ENCODE peak calls at places on chromosomes 11 and 22, in eight cellular contexts. H is HL-60, U is right atrium auricular region, C is IMR-90, L is PC-9, R is MM.1S, Y is upper lobe of right lung, O is fibroblast of lung. B is an unnamed sample.

GRCh38 chr11:121119444-121119843 is 18.4 kb downstream of the TECTA start:
- DNase-seq in H (no peak), U (no peak), C (no peak), L (no peak), R (no peak), Y (no peak), O (no peak), B (no peak)

GRCh38 chr22:50730941-50731661 is 6.9 kb upstream of the ACR start:
- DNase-seq in H (no peak), U (no peak), C (no peak), L (no peak), R (no peak), Y (peak), O (no peak), B (no peak)

GRCh38 chr11:69102732-69103615 is 52.8 kb upstream of the SMIM38 start:
- DNase-seq in H (no peak), U (no peak), C (no peak), L (peak), R (no peak), Y (no peak), O (no peak), B (no peak)

GRCh38 chr11:103993502-103993901 is 42.9 kb upstream of the DDI1 start:
- DNase-seq in H (no peak), U (no peak), C (peak), L (no peak), R (no peak), Y (no peak), O (no peak), B (no peak)

GRCh38 chr22:17597217-17597616 is 31.3 kb downstream of the ATP6V1E1 start:
- DNase-seq in H (no peak), U (no peak), C (peak), L (no peak), R (no peak), Y (no peak), O (no peak), B (no peak)

GRCh38 chr11:16856022-16856471 is 117.6 kb downstream of the C11orf58 start:
- DNase-seq in H (no peak), U (no peak), C (no peak), L (no peak), R (no peak), Y (no peak), O (no peak), B (no peak)

GRCh38 chr11:62546244-62546936 is at the start of gene AHNAK:
- DNase-seq in H (peak), U (peak), C (peak), L (peak), R (peak), Y (peak), O (peak), B (no peak)

GRCh38 chr11:48150213-48150612 is 66.4 kb upstream of the OR4B1 start:
- DNase-seq in H (no peak), U (no peak), C (peak), L (no peak), R (no peak), Y (no peak), O (peak), B (peak)

GRCh38 chr11:127670372-127670771 is 669.8 kb upstream of the KIRREL3 start:
- DNase-seq in H (no peak), U (no peak), C (no peak), L (no peak), R (no peak), Y (no peak), O (no peak), B (no peak)

GRCh38 chr11:82671451-82671850 is 62.2 kb downstream of the FAM181B start:
- DNase-seq in H (no peak), U (no peak), C (no peak), L (no peak), R (no peak), Y (no peak), O (no peak), B (no peak)

GRCh38 chr11:126680109-126680508 is 320.5 kb downstream of the KIRREL3 start:
- DNase-seq in H (no peak), U (no peak), C (peak), L (no peak), R (no peak), Y (no peak), O (no peak), B (no peak)

GRCh38 chr11:27392715-27393114 is 29.7 kb upstream of the CCDC34 start:
- DNase-seq in H (no peak), U (no peak), C (peak), L (peak), R (no peak), Y (no peak), O (peak), B (peak)

GRCh38 chr22:48700566-48701295 is 1126.9 kb downstream of the BRD1 start:
- DNase-seq in H (no peak), U (no peak), C (no peak), L (no peak), R (no peak), Y (no peak), O (no peak), B (no peak)

GRCh38 chr11:19460718-19461405 is 220.1 kb upstream of the E2F8 start:
- DNase-seq in H (no peak), U (no peak), C (peak), L (no peak), R (no peak), Y (no peak), O (peak), B (no peak)

GRCh38 chr11:46643531-46643930 is 26.2 kb downstream of the ATG13 start:
- DNase-seq in H (no peak), U (no peak), C (no peak), L (no peak), R (no peak), Y (no peak), O (no peak), B (no peak)

GRCh38 chr11:46641639-46642038 is 24.3 kb downstream of the ATG13 start:
- DNase-seq in H (no peak), U (no peak), C (no peak), L (no peak), R (no peak), Y (no peak), O (no peak), B (no peak)

GRCh38 chr11:46640034-46640788 is 22.9 kb downstream of the ATG13 start:
- DNase-seq in H (no peak), U (no peak), C (no peak), L (no peak), R (no peak), Y (no peak), O (no peak), B (no peak)

GRCh38 chr11:46642627-46643335 is 25.4 kb downstream of the ATG13 start:
- DNase-seq in H (no peak), U (no peak), C (no peak), L (no peak), R (no peak), Y (no peak), O (no peak), B (no peak)

GRCh38 chr11:46643986-46644385 is 26.6 kb downstream of the ATG13 start:
- DNase-seq in H (no peak), U (no peak), C (no peak), L (no peak), R (no peak), Y (no peak), O (no peak), B (no peak)
- TF ChIP-seq CTCF in H (no peak), U (no peak), C (no peak), L (no peak), R (no peak), Y (no peak), O (no peak), B (no peak)

DNA sequence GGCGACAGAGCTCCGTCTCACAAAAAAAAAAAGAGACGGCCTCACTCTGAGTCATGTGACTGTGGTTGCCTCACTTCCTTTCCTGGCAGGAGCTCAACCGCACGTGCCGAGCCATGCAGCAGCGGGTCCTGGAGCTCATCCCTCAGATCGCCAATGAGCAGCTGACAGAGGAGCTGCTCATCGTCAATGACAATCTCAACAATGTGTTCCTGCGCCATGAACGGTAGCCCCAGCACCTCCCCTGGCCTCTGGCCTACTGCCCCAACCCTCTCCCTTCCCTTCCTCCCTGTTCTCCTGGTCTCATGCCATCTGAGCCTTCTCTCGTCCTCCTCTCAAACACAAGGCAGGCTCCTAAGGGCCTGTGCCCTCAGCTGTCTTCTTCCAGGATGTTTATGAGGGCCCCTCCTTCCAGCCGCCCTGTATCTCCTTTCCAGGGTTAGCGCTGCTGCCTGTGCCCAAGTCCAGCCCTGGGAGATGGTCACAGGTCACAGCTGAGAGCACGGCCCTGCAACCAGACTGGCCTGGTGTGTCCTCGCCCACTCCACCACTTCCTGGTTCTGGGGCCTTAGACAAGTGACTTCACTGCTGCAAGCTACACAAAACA is 30.7 kb downstream of the TOM1 start:
- DNase-seq in H (peak), U (peak), C (peak), L (no peak), R (no peak), Y (peak), O (peak), B (no peak)
- H3K4me3 ChIP-seq in H (no peak), U (no peak), C (no peak), L (no peak), R (no peak), Y (no peak), O (no peak), B (no peak)

DNA sequence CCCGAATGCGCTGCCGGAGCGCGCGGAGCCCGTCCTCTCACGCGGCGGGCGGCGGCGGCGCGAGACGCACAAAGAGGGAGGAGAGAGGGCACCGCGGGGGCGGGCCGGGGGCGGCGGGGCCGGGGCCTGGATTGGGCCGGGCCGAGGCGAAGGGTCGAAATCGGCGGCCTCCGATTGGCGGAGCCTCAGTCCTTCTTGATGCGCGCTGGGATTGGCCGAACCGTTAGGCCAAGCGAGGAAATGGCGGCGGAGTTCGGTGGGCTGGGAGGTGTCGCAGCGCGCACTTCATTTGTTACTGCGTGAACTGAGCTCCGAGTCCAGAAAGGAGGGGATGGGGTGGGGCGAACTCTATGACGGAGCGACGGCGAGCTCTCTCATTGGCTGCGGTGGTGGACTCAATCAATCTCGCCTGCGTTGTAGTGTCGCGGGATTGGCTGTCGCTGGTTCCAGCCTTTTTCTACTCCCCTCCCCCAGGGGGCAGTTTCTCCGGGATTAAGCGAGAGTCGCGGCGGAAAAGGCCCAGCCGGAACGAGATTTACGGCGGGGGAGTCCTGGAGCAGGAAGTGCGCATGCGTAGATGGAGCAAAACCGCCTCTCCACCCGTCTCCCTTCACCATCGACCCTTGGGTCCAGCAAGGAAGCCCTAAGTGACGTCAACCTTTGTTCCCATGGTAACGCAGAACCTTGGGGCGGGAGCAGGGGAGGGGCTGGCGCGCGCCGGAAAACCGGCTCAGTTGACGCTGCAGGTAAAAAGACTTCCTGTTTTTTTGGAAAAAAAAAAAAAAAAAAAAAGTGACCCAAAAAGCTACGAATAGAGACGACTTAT is at the start of gene SF1:
- DNase-seq in H (peak), U (peak), C (peak), L (peak), R (peak), Y (peak), O (peak), B (peak)
- TF ChIP-seq CTCF in H (no peak), U (no peak), C (peak), L (peak), R (no peak), Y (peak), O (no peak), B (no peak)

GRCh38 chr22:25746012-25746373 is 4.0 kb downstream of the MYO18B start:
- DNase-seq in H (no peak), U (no peak), C (peak), L (no peak), R (no peak), Y (no peak), O (peak), B (no peak)

GRCh38 chr22:25741692-25742626 is at the start of gene MYO18B:
- DNase-seq in H (no peak), U (peak), C (no peak), L (no peak), R (no peak), Y (no peak), O (no peak), B (no peak)

GRCh38 chr22:25745341-25746011 is 3.5 kb downstream of the MYO18B start:
- DNase-seq in H (no peak), U (no peak), C (peak), L (no peak), R (no peak), Y (no peak), O (peak), B (no peak)

GRCh38 chr22:25744694-25745093 is 2.7 kb downstream of the MYO18B start:
- DNase-seq in H (no peak), U (no peak), C (no peak), L (no peak), R (no peak), Y (no peak), O (no peak), B (no peak)

GRCh38 chr22:25742918-25743708 is 1.1 kb downstream of the MYO18B start:
- DNase-seq in H (no peak), U (no peak), C (no peak), L (no peak), R (no peak), Y (no peak), O (no peak), B (no peak)
- H3K4me3 ChIP-seq in H (no peak), U (peak), C (no peak), L (no peak), R (peak), Y (no peak), O (no peak), B (no peak)

DNA sequence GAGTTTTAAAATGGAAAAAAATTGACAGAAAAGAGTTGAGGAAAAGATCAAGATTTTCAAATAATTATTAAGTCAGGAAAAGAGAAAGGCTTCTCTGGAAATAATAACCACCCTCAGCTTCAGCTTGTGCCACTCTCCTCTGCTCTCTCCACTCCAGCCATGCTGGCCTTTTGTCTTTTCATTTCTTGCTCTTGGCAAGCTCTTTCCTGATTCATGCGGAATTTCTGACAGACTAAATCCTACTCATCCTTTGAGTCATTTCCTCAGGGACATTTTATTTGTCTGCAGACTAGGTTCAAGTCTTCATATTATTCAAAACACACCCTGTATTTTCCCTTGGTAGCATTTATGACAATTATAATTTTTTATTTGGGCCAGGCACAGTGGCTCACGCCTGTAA is 7.7 kb upstream of the P4HA3 start:
- DNase-seq in H (no peak), U (no peak), C (peak), L (no peak), R (no peak), Y (no peak), O (peak), B (no peak)
- TF ChIP-seq CTCF in H (no peak), U (no peak), C (no peak), L (no peak), R (no peak), Y (no peak), O (no peak), B (no peak)

DNA sequence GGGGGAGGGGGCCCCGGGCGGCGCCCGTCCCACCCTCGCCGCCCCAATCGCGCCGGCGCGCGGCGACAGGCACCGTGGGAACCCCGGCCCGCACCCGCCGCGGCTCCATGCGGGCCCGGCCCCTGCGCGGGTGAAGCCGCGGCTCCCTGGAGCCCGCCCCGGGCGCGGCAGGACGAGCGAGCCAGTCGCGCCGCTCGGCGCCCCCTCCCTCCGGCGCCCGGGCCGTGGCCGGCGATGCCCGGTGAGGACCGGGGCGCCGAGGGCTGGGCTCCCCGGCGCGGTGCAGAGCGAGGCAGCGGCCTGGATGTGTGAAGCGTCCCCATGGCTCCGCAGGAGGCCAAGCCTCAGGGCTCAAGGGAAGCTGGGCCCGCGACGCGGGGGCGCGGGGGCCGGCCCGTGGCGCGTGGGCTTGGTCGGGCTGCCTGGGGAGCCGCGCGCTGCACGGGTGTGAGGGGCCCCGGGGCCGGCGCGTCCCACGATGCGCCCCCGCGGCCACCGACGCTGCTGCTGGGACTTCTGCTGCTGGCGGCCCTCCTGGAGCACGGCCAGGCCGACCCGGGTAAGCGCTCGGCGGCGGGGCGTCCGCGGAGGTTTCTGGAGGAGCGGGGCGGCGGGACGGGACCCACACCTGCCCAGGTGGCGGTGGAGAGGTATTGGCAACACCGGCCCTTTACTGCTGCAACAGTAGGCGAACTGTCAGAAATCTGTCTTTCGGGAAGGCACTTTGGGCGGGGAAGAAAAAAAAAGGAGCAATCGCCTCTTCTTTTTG is 119.3 kb downstream of the HIPK3 start:
- DNase-seq in H (no peak), U (no peak), C (no peak), L (peak), R (peak), Y (no peak), O (no peak), B (no peak)
- H3K4me3 ChIP-seq in H (no peak), U (peak), C (peak), L (peak), R (peak), Y (peak), O (peak), B (no peak)

GRCh38 chr22:22546490-22546889 is 12.6 kb downstream of the PRAME start:
- DNase-seq in H (peak), U (no peak), C (peak), L (no peak), R (no peak), Y (no peak), O (peak), B (no peak)

GRCh38 chr22:22547692-22548348 is 11.2 kb downstream of the PRAME start:
- DNase-seq in H (peak), U (no peak), C (no peak), L (no peak), R (no peak), Y (no peak), O (no peak), B (no peak)

GRCh38 chr22:22548349-22548716 is 10.7 kb downstream of the PRAME start:
- DNase-seq in H (no peak), U (no peak), C (no peak), L (no peak), R (no peak), Y (no peak), O (no peak), B (no peak)

GRCh38 chr22:22547226-22547625 is 11.8 kb downstream of the PRAME start:
- DNase-seq in H (no peak), U (no peak), C (no peak), L (no peak), R (no peak), Y (no peak), O (no peak), B (no peak)

GRCh38 chr22:22545084-22545483 is 14.0 kb downstream of the PRAME start:
- DNase-seq in H (no peak), U (no peak), C (no peak), L (no peak), R (no peak), Y (no peak), O (no peak), B (no peak)
- TF ChIP-seq CTCF in H (no peak), U (no peak), C (no peak), L (no peak), R (no peak), Y (no peak), O (no peak), B (no peak)

GRCh38 chr11:38814670-38815069 is 2216.6 kb upstream of the RAG2 start:
- DNase-seq in H (no peak), U (no peak), C (peak), L (no peak), R (no peak), Y (no peak), O (no peak), B (no peak)

GRCh38 chr11:38824573-38824972 is 2226.5 kb upstream of the RAG2 start:
- DNase-seq in H (no peak), U (no peak), C (peak), L (no peak), R (peak), Y (no peak), O (peak), B (peak)

GRCh38 chr11:38818720-38819119 is 2220.7 kb upstream of the RAG2 start:
- DNase-seq in H (no peak), U (no peak), C (peak), L (no peak), R (no peak), Y (no peak), O (no peak), B (no peak)

GRCh38 chr11:38819986-38820385 is 2221.9 kb upstream of the RAG2 start:
- DNase-seq in H (no peak), U (no peak), C (no peak), L (no peak), R (no peak), Y (no peak), O (no peak), B (no peak)
- H3K4me3 ChIP-seq in H (no peak), U (no peak), C (no peak), L (no peak), R (no peak), Y (no peak), O (no peak), B (no peak)

B was measured in LNCaP clone FGC.